ENCODE peak calls at places on chromosomes 16 and 17, in eight cellular contexts. V, B, L, Z, E, C, X and S are unnamed samples.

GRCh38 chr17:28686296-28686695 is 24.3 kb downstream of the SUPT6H start:
- DNase-seq in X (no peak), Z (peak; percentile 29), B (no peak), L (no peak), C (no peak), V (no peak), E (no peak), S (no peak)

GRCh38 chr16:88908307-88908706 is 41.8 kb upstream of the PABPN1L start:
- DNase-seq in V (no peak), Z (no peak), L (no peak), B (no peak), C (no peak), E (no peak), X (no peak), S (no peak)

GRCh38 chr16:31875112-31875803 is 1.7 kb downstream of the ZNF267 start:
- DNase-seq in X (no peak), E (peak; percentile 37), V (peak; percentile 37), Z (no peak), C (no peak), L (no peak), B (peak; percentile 10), S (peak; percentile 51)

GRCh38 chr17:39576187-39576586 is 31.5 kb downstream of the NEUROD2 start:
- DNase-seq in B (no peak), V (peak; percentile 22), Z (no peak), L (no peak), C (peak; percentile 38), E (no peak), X (no peak), S (no peak)

GRCh38 chr16:75254359-75254837 is 3.0 kb upstream of the BCAR1 start:
- DNase-seq in V (peak; percentile 73), B (no peak), C (no peak), Z (no peak), E (no peak), L (no peak), X (peak; percentile 70), S (peak; percentile 97)

GRCh38 chr17:4980644-4981216 is 6.7 kb downstream of the CAMTA2 start:
- DNase-seq in C (peak; percentile 33), E (peak; percentile 9), B (no peak), L (peak; percentile 54), X (no peak), Z (no peak), V (peak; percentile 53), S (peak; percentile 46)

GRCh38 chr17:50611639-50612038 is 23.0 kb upstream of the ABCC3 start:
- DNase-seq in C (no peak), V (no peak), Z (no peak), B (no peak), X (no peak), L (no peak), E (no peak), S (no peak)

GRCh38 chr17:8818654-8819330 is 19.6 kb upstream of the MFSD6L start:
- DNase-seq in B (no peak), V (no peak), C (no peak), Z (no peak), L (no peak), E (no peak), X (no peak), S (no peak)

GRCh38 chr17:79933863-79934652 is 94.8 kb upstream of the CBX4 start:
- DNase-seq in L (no peak), V (peak; percentile 66), E (no peak), X (no peak), Z (no peak), B (peak; percentile 60), C (peak; percentile 49), S (peak; percentile 67)

GRCh38 chr17:66302761-66303626 is 581 bp downstream of the PRKCA start:
- DNase-seq in C (no peak), E (peak; percentile 56), Z (peak; percentile 81), L (peak; percentile 46), B (peak; percentile 62), V (peak; percentile 73), X (peak; percentile 83), S (peak; percentile 69)

GRCh38 chr17:79988163-79988971 is 47.3 kb downstream of the TBC1D16 start:
- DNase-seq in Z (no peak), C (peak; percentile 63), B (peak; percentile 90), E (no peak), L (no peak), X (no peak), V (peak; percentile 63), S (peak; percentile 85)

GRCh38 chr17:29740017-29740416 is 117.3 kb upstream of the CORO6 start:
- DNase-seq in B (no peak), X (no peak), L (no peak), E (no peak), Z (no peak), C (no peak), V (no peak), S (no peak)

GRCh38 chr16:88508868-88509748 is 56.0 kb downstream of the ZFPM1 start:
- DNase-seq in V (no peak), Z (peak; percentile 86), B (no peak), X (no peak), C (no peak), E (no peak), L (no peak), S (no peak)

GRCh38 chr17:74442670-74443515 is 11.0 kb downstream of the GPRC5C start:
- DNase-seq in L (no peak), B (no peak), E (peak; percentile 18), Z (peak; percentile 95), X (peak; percentile 91), C (peak; percentile 75), V (peak; percentile 67), S (peak; percentile 30)

GRCh38 chr17:4504188-4504587 is 5.5 kb downstream of the SPNS2 start:
- DNase-seq in Z (no peak), L (no peak), X (no peak), E (no peak), V (no peak), C (no peak), B (no peak), S (no peak)

GRCh38 chr16:68275611-68276191 is 11.4 kb downstream of the SLC7A6 start:
- DNase-seq in B (no peak), L (peak; percentile 77), V (no peak), E (peak; percentile 20), Z (no peak), C (peak; percentile 14), X (no peak), S (no peak)

GRCh38 chr17:1733047-1733357 is 8.5 kb downstream of the WDR81 start:
- DNase-seq in L (no peak), C (no peak), Z (no peak), V (no peak), E (no peak), X (no peak), B (no peak), S (no peak)

GRCh38 chr16:54503011-54503410 is 216.4 kb upstream of the IRX3 start:
- DNase-seq in V (peak; percentile 47), X (no peak), Z (no peak), C (no peak), L (no peak), B (no peak), E (no peak), S (peak; percentile 30)

GRCh38 chr16:84548508-84548907 is 44.0 kb upstream of the MEAK7 start:
- DNase-seq in Z (no peak), E (no peak), B (no peak), X (no peak), V (no peak), L (no peak), C (no peak), S (no peak)

GRCh38 chr16:938136-938535 is 32.6 kb downstream of the LMF1 start:
- DNase-seq in Z (no peak), E (no peak), C (no peak), V (no peak), X (no peak), B (no peak), L (no peak), S (no peak)